ENCODE peak calls at places on chromosomes 1 and 21, in six cellular contexts. F, V, C, J, E and Z are unnamed samples.

GRCh38 chr1:101474039-101474665 is 237.3 kb downstream of the S1PR1 start:
- DNase-seq in F (peak), V (no peak), E (no peak), C (no peak), J (no peak), Z (peak)

GRCh38 chr1:96596226-96596625 is 125.4 kb upstream of the PTBP2 start:
- DNase-seq in C (peak), J (peak), E (peak), V (no peak), F (no peak), Z (peak)

GRCh38 chr1:6962390-6962955 is 177.2 kb downstream of the CAMTA1 start:
- DNase-seq in F (peak), C (no peak), J (peak), V (peak), E (no peak), Z (peak)

GRCh38 chr1:117022089-117022488 is 20.5 kb downstream of the CD101 start:
- DNase-seq in E (no peak), V (no peak), J (no peak), C (no peak), F (no peak), Z (no peak)

GRCh38 chr1:176880954-176881595 is 283.4 kb downstream of the ASTN1 start:
- DNase-seq in F (peak), J (peak), C (peak), V (peak), E (peak), Z (peak)

GRCh38 chr1:197544553-197544952 is 230.7 kb downstream of the DENND1B start:
- DNase-seq in E (no peak), J (no peak), V (no peak), F (no peak), C (no peak), Z (no peak)

GRCh38 chr1:58939146-58939545 is 155.3 kb upstream of the JUN start:
- DNase-seq in J (no peak), C (no peak), V (no peak), F (no peak), E (no peak), Z (no peak)

GRCh38 chr1:225700164-225700740 is 47.3 kb upstream of the ENAH start:
- DNase-seq in J (no peak), V (no peak), C (no peak), E (no peak), F (no peak), Z (no peak)

GRCh38 chr1:77794550-77794949 is 15.1 kb downstream of the MIGA1 start:
- DNase-seq in J (no peak), E (no peak), V (no peak), C (no peak), F (no peak), Z (no peak)

GRCh38 chr1:89262643-89263042 is 10.0 kb downstream of the GBP5 start:
- DNase-seq in C (no peak), J (no peak), F (no peak), E (no peak), V (no peak), Z (no peak)

GRCh38 chr1:187261637-187262036 is 432.9 kb downstream of the PLA2G4A start:
- DNase-seq in V (no peak), J (no peak), C (no peak), F (no peak), E (no peak), Z (no peak)

GRCh38 chr1:59150537-59151386 is 146.1 kb upstream of the FGGY start:
- DNase-seq in E (peak), V (peak), F (no peak), C (peak), J (peak), Z (peak)

DNA sequence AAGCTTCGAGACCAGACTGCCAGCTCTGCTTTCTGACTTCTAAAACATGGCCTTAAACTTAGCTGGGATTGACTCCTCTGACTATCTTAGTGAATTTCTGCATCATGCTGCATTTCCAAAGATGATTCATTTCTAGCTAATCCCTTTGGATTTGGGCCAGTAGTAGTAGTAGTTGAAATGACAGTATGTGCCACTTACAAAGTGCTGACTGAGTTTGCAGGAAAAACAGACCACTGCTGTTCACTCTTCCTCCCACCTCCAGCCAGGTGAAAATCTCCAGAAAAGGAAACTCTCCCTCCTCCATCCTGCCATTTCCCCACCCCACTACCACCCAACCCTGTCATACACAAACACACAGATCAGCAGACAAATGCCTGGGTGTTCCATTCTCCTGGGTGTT is 8.5 kb upstream of the SSX2IP start:
- DNase-seq in F (no peak), V (no peak), J (no peak), E (no peak), C (no peak), Z (no peak)
- H3K4me3 ChIP-seq in F (no peak), V (no peak), J (no peak), E (no peak), C (no peak), Z (no peak)

GRCh38 chr21:43352138-43352537 is 74.8 kb downstream of the SIK1 start:
- DNase-seq in V (no peak), E (no peak), F (no peak), J (no peak), C (no peak), Z (no peak)

GRCh38 chr21:43354666-43355065 is 72.3 kb downstream of the SIK1 start:
- DNase-seq in F (no peak), J (peak), E (no peak), V (no peak), C (no peak), Z (no peak)

GRCh38 chr21:43353282-43354010 is 73.5 kb downstream of the SIK1 start:
- DNase-seq in F (no peak), E (no peak), J (peak), V (peak), C (no peak), Z (no peak)

GRCh38 chr21:43354016-43354420 is 72.9 kb downstream of the SIK1 start:
- DNase-seq in F (no peak), C (no peak), V (no peak), J (peak), E (no peak), Z (no peak)

DNA sequence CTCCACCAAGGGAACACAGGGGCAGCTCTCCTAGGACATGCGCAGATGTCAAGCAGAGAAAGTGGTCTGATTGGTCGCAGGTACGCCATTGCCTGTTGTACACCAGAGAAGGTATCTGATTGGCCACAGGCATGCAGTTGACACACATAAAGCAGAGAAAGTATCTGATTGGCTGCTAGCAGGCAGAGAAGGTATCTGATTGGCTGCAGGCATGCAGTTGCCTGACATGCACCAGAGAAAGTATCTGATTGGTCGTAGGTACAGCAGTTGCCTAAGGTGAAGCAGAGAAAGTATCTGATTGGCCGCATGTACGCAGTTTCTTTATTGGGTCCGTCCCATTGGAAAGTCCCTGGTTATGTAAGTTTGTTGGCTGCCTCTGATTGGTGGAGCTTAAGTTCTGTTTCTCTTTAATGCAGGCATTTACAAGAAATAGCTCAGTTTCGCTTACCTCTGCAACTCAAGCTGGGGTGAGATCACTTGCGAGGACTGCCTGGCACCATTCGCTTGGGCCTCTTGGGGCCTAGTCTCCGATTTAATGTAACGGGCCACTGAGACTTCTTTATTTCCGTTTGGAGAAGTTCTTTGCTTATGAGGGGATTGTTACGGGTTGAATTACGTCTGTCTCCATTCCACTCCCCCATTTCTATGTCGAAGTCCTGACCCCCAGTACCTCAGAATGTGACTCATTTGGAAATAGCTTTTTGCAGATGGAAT is 74.2 kb downstream of the SIK1 start:
- DNase-seq in V (no peak), C (no peak), F (no peak), J (no peak), E (no peak), Z (peak)
- H3K4me3 ChIP-seq in V (no peak), C (no peak), F (no peak), J (no peak), E (no peak), Z (no peak)

DNA sequence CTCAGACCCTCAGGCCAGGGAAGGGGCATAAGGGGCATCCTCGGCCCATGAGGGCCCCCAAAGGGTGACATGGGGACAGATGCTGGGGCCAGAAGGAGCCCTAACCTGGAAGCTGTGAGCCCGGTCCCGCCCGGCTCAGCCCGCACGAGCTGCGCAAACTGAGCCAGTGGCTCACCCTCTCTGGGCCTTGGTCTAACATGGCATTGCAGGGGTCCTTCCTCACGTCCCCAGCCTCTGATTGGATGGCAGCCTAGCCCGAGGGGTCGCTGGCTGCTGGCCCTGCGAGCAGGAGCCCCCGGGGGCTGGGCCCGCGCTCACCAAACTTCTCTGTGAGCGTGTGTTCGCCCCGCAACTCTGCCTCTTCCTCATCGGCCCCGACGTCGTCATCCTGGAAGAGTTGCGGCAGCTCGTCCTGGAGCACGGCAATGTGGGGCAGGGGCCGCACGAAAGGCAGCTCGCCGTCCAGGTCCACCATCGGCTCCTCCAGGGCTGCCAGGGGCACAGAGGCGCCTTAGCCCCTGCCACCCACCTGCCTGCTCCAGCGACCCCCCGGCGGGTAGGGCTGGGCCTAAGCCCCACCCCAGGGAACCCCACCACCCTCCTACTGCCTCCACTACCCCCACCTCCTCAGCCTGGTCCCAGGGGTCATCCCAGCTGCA is 54.4 kb downstream of the ARHGEF16 start:
- DNase-seq in E (no peak), J (peak), F (no peak), V (no peak), C (no peak), Z (no peak)
- H3K4me3 ChIP-seq in E (no peak), J (no peak), F (no peak), V (no peak), C (no peak), Z (no peak)

GRCh38 chr1:205317311-205317917 is 4.1 kb downstream of the NUAK2 start:
- DNase-seq in C (peak), E (peak), F (no peak), V (peak), J (peak), Z (no peak)
- H3K4me3 ChIP-seq in C (no peak), E (no peak), F (no peak), V (no peak), J (no peak), Z (no peak)

DNA sequence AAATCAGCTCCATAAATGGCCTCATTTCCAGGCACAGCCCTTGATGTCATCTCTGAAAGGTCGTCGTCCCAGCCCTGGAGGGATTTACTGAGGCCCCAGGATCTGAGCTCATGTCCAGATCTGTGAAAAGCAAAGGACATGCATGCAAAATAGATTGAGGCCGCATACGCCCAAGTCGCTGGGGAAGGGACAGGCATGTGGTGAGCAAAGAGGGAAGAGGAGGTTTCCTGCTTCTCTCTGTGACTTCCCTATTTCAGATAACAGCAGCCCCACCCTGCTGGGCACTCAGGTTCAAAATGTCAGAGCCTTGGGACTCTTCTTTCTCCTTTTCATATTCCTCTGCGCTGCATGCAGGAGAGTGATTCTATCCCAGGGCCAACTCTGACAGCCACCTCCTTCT is 197.2 kb downstream of the ADSS2 start:
- DNase-seq in E (peak), F (no peak), V (no peak), J (peak), C (peak), Z (no peak)
- H3K4me3 ChIP-seq in E (no peak), F (no peak), V (no peak), J (no peak), C (no peak), Z (no peak)

DNA sequence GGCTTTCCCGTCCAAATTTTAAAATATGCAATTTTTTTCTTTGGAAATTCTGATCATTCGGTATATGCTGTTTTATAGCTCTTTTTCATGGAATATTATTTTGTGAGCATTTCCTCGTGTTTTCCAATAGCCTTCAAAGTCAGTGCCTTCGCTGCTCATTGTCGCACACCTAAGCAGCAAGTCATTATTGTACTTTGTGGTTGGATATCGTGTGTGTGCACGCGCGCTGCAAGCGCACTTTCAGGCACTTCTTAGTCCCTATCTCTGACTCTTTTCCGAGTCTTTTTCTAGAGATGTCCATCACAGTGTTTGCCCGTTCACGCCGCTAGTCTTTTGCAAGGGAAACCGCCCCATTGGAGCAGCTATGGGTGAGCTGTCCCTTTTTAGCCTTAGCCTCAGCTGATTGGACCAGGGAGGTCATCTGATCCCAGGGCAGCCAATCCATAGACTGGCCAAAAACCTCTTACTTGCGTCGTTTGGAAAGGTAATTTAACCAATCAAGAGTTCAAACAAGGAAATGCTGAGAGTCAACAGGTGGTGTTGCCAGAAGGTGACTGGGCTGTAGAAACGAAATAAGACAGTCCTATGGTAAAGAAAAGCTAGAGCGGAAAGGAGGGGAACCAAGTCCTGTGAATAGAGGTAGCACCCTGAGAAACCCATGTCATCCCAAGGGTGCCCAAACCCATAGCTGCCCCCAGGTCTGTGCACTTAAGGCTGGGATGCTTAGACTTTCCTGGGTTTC is 710 bp upstream of the HYI start:
- DNase-seq in E (peak), F (peak), J (peak), V (peak), C (peak), Z (peak)
- H3K4me3 ChIP-seq in E (peak), F (peak), J (peak), V (peak), C (peak), Z (peak)

GRCh38 chr1:170586942-170587593 is 55.1 kb downstream of the GORAB start:
- DNase-seq in F (no peak), C (no peak), V (no peak), E (no peak), J (no peak), Z (no peak)
- H3K4me3 ChIP-seq in F (no peak), C (no peak), V (peak), E (no peak), J (peak), Z (no peak)

GRCh38 chr1:1895050-1895398 is 4.1 kb upstream of the GNB1 start:
- DNase-seq in C (no peak), F (no peak), J (no peak), E (no peak), V (no peak), Z (no peak)
- H3K4me3 ChIP-seq in C (no peak), F (no peak), J (no peak), E (no peak), V (peak), Z (no peak)

GRCh38 chr1:11502516-11502915 is 23.6 kb downstream of the DISP3 start:
- DNase-seq in J (no peak), F (no peak), E (no peak), C (no peak), V (no peak), Z (no peak)

GRCh38 chr1:11499825-11500331 is 20.9 kb downstream of the DISP3 start:
- DNase-seq in F (peak), J (no peak), C (no peak), E (no peak), V (no peak), Z (no peak)

GRCh38 chr1:11501491-11501897 is 22.5 kb downstream of the DISP3 start:
- DNase-seq in F (no peak), C (peak), J (peak), V (peak), E (no peak), Z (no peak)

GRCh38 chr1:11501906-11502485 is 23.0 kb downstream of the DISP3 start:
- DNase-seq in V (no peak), J (no peak), E (no peak), F (no peak), C (no peak), Z (no peak)

GRCh38 chr1:11500881-11501280 is 21.9 kb downstream of the DISP3 start:
- DNase-seq in E (no peak), J (no peak), C (no peak), V (no peak), F (no peak), Z (no peak)
- H3K4me3 ChIP-seq in E (no peak), J (no peak), C (no peak), V (no peak), F (no peak), Z (no peak)

DNA sequence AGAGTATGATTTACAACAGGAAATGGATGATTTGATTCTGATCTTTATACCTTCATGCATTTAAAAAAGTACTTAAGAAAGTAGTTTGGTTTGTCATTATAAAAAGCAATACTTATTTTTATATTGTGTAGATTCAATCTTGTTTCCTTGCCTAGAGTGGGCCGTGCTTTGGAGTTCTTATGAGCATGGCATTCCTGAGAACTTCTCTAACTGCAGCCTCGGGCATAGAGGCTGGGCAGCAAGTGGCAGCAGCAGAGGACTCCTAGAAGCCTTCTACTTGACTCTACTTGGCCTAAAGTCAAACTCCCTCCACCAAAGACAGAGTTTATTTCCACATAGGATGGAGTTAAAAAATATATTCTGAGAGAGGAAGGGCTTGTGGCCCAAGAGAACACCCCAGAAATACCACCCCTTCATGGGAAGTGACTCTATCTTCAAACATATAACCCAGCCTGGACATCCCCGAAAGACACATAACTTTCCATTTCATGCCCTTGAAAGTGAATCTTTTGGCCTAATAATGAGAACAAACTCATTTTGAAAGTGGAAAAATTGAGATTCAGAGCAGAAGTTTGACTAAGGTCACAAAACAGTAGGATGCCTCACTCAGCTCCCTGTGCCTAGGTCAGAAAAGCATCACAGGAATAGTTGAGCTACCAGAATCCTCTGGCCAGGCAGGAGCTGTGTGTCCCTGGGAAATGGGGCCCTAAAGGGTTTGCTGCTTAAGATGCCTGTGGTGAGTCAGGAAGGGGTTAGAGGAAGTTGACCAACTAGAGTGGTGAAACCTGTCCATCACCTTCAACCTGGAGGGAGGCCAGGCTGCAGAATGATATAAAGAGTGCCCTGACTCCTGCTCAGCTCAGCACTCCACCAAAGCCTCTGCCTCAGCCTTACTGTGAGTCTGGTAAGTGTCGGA is at the start of gene IVL:
- DNase-seq in V (no peak), E (peak), C (no peak), J (no peak), F (no peak), Z (no peak)
- H3K4me3 ChIP-seq in V (no peak), E (no peak), C (no peak), J (no peak), F (no peak), Z (no peak)